ENCODE peak calls at places on chromosomes 13 and 19, in seven cellular contexts. B is CD8-positive, alpha-beta T cell; Y is occipital lobe; Q is CD8-positive, alpha-beta memory T cell; O is upper lobe of right lung; E is stimulated activated CD8-positive, alpha-beta memory T cell treated with anti-CD3 and anti-CD28 coated beads, Interleukin-4, amount 100 ng/mL, for 1 hour; G is thoracic aorta. M is an unnamed sample.

GRCh38 chr13:25860862-25861261 is 191.0 kb downstream of the SHISA2 start:
- DNase-seq in G (no peak), E (no peak), Y (no peak), O (no peak), Q (no peak), B (no peak), M (no peak)

GRCh38 chr13:29454931-29455481 is 140.5 kb downstream of the SLC7A1 start:
- DNase-seq in O (no peak), Y (no peak), G (no peak), E (no peak), B (no peak), Q (no peak), M (peak)

GRCh38 chr19:17156947-17157302 is 58.2 kb upstream of the USE1 start:
- DNase-seq in B (no peak), Q (no peak), Y (no peak), G (no peak), E (no peak), O (no peak), M (no peak)

GRCh38 chr13:45179428-45179827 is 21.4 kb downstream of the KCTD4 start:
- DNase-seq in G (no peak), Y (no peak), B (no peak), O (no peak), E (no peak), Q (no peak), M (no peak)

GRCh38 chr13:46641274-46642081 is 88.5 kb downstream of the LRCH1 start:
- DNase-seq in G (no peak), O (no peak), B (no peak), E (no peak), Y (peak), Q (no peak), M (no peak)

GRCh38 chr19:50702870-50703829 is 16.5 kb downstream of the SHANK1 start:
- DNase-seq in Y (peak), G (no peak), Q (no peak), B (no peak), E (no peak), O (no peak), M (peak)

GRCh38 chr13:93244141-93244917 is 17.7 kb downstream of the GPC6 start:
- DNase-seq in O (no peak), B (no peak), E (no peak), Q (no peak), G (no peak), Y (peak), M (no peak)

GRCh38 chr19:48772503-48772953 is 17.2 kb downstream of the FGF21 start:
- DNase-seq in G (no peak), E (no peak), B (no peak), Y (no peak), O (no peak), Q (no peak), M (no peak)

GRCh38 chr19:47323872-47324271 is 8.1 kb upstream of the C5AR2 start:
- DNase-seq in O (no peak), G (no peak), Q (no peak), B (no peak), Y (no peak), E (no peak), M (no peak)

GRCh38 chr13:76335463-76335862 is 550.7 kb downstream of the KCTD12 start:
- DNase-seq in Q (no peak), E (no peak), O (no peak), Y (no peak), B (no peak), G (no peak), M (no peak)

GRCh38 chr19:33301900-33302174 is 497 bp downstream of the CEBPA start:
- DNase-seq in B (no peak), Y (no peak), G (no peak), Q (no peak), O (no peak), E (no peak), M (no peak)

GRCh38 chr19:35901854-35902661 is at the start of gene HCST:
- DNase-seq in Y (no peak), G (no peak), Q (peak), B (peak), O (no peak), E (no peak), M (peak)

GRCh38 chr13:109783815-109784589 is 2.4 kb downstream of the IRS2 start:
- DNase-seq in Y (no peak), Q (no peak), B (peak), O (no peak), E (no peak), G (no peak), M (no peak)

GRCh38 chr19:5436101-5436947 is 18.9 kb upstream of the ZNRF4 start:
- DNase-seq in Y (peak), B (no peak), E (no peak), G (no peak), Q (no peak), O (no peak), M (no peak)

GRCh38 chr19:21321996-21322395 is 7.2 kb downstream of the ZNF708 start:
- DNase-seq in Q (no peak), B (no peak), G (no peak), O (no peak), Y (no peak), E (no peak), M (no peak)

GRCh38 chr19:34173145-34173956 is 1.0 kb downstream of the LSM14A start:
- DNase-seq in O (no peak), Q (no peak), B (peak), E (no peak), G (no peak), Y (no peak), M (peak)

GRCh38 chr19:34347561-34348165 is 17.3 kb upstream of the GPI start:
- DNase-seq in B (no peak), E (no peak), Y (no peak), Q (no peak), O (no peak), G (no peak), M (no peak)

GRCh38 chr13:81318231-81319019 is 977.5 kb upstream of the SPRY2 start:
- DNase-seq in E (no peak), G (no peak), O (no peak), Q (no peak), Y (no peak), B (no peak), M (no peak)

GRCh38 chr19:42480335-42481095 is 37.8 kb upstream of the CXCL17 start:
- DNase-seq in Q (no peak), Y (no peak), E (no peak), G (no peak), B (no peak), O (no peak), M (peak)

GRCh38 chr13:73477441-73477840 is 418.6 kb downstream of the KLF5 start:
- DNase-seq in G (no peak), B (no peak), E (no peak), O (no peak), Y (no peak), Q (no peak), M (no peak)

GRCh38 chr19:2586196-2586595 is 110.3 kb downstream of the GADD45B start:
- DNase-seq in Y (no peak), G (no peak), B (no peak), Q (no peak), E (no peak), O (no peak), M (no peak)

GRCh38 chr19:42185281-42185680 is 32.2 kb downstream of the DEDD2 start:
- DNase-seq in G (no peak), Q (no peak), E (no peak), Y (no peak), B (no peak), O (no peak), M (peak)

GRCh38 chr19:44847144-44848035 is 1.3 kb downstream of the NECTIN2 start:
- DNase-seq in E (no peak), Q (no peak), B (peak), G (no peak), Y (no peak), O (peak), M (no peak)

GRCh38 chr19:40380199-40381037 is 9.6 kb downstream of the HIPK4 start:
- DNase-seq in G (no peak), Y (no peak), E (no peak), B (no peak), Q (no peak), O (no peak), M (no peak)

GRCh38 chr19:13078897-13079541 is 23.6 kb downstream of the LYL1 start:
- DNase-seq in E (no peak), O (no peak), Y (peak), B (no peak), G (no peak), Q (no peak), M (no peak)

GRCh38 chr13:39257642-39258041 is 219.4 kb downstream of the NHLRC3 start:
- DNase-seq in O (no peak), B (no peak), Q (no peak), G (no peak), E (no peak), Y (no peak), M (no peak)

M was measured in AML-193.